ENCODE peak calls at places on chromosomes 11 and 22, in five cellular contexts. O, F, M, Q and K are unnamed samples.

GRCh38 chr11:468036-468435 is 18.0 kb downstream of the PTDSS2 start:
- DNase-seq in O (no peak), M (no peak), F (no peak), Q (no peak), K (no peak)

GRCh38 chr22:30749272-30749671 is 54.6 kb downstream of the OSBP2 start:
- DNase-seq in M (no peak), F (no peak), Q (no peak), O (no peak), K (no peak)

GRCh38 chr11:15806217-15806616 is 550.1 kb downstream of the SOX6 start:
- DNase-seq in Q (no peak), F (no peak), M (no peak), O (no peak), K (no peak)

GRCh38 chr22:21734540-21735197 is 925 bp downstream of the YPEL1 start:
- DNase-seq in M (no peak), O (peak), F (no peak), Q (no peak), K (no peak)

GRCh38 chr11:119806064-119806915 is 77.3 kb upstream of the NECTIN1 start:
- DNase-seq in Q (no peak), F (no peak), O (no peak), M (no peak), K (no peak)

GRCh38 chr11:40328890-40329617 is 1130.4 kb downstream of the LRRC4C start:
- DNase-seq in M (peak), F (no peak), O (no peak), Q (peak), K (peak)

GRCh38 chr11:65236194-65237059 is 25.3 kb upstream of the POLA2 start:
- DNase-seq in M (no peak), O (no peak), F (no peak), Q (no peak), K (no peak)

GRCh38 chr11:34904421-34904950 is 11.7 kb downstream of the APIP start:
- DNase-seq in O (no peak), F (no peak), M (no peak), Q (no peak), K (no peak)

GRCh38 chr11:123221074-123221473 is 26.0 kb upstream of the CLMP start:
- DNase-seq in M (no peak), F (no peak), O (no peak), Q (no peak), K (no peak)

GRCh38 chr11:3939211-3939610 is 83.7 kb downstream of the STIM1 start:
- DNase-seq in Q (no peak), F (no peak), O (no peak), M (no peak), K (no peak)

GRCh38 chr11:59532620-59533019 is 21.3 kb downstream of the OR4D9 start:
- DNase-seq in M (no peak), Q (no peak), F (no peak), O (no peak), K (no peak)

DNA sequence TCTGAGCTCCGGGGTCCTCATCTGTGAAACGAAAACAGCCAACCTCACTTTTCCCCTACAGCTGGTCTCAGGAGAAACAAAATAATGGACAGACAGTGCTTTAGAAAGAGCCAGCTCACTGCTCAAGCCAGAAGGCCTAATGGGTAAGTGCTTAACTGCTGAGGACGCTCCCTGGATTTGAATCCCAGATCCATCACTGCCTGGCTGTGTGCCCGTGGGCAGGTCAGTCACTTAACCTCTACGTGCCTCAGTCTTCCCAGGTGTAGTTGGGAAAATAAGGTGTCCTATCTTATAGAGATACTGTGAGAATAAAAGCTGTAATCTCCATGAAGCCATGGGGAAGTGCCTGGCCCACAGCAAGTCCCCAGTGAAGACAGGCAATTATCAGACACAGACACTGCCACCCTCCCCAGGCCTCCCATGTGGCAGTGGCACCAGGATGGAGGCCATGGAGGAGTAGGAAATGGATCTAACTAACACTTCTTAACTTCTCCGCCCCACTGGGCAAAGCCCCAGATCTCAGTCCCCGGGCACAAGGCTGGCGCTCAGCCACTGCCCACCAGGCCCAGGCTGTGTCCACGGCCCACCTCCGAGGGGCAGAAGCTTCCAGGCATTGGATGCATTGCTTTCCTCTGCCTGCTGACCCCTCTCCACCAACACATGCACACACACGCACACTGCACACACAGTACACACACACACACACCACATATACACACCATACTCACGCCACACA is 9.2 kb downstream of the TP53I11 start:
- DNase-seq in F (no peak), Q (no peak), M (no peak), O (no peak), K (no peak)
- TF ChIP-seq CTCF in F (no peak), Q (no peak), M (no peak), O (no peak), K (no peak)

DNA sequence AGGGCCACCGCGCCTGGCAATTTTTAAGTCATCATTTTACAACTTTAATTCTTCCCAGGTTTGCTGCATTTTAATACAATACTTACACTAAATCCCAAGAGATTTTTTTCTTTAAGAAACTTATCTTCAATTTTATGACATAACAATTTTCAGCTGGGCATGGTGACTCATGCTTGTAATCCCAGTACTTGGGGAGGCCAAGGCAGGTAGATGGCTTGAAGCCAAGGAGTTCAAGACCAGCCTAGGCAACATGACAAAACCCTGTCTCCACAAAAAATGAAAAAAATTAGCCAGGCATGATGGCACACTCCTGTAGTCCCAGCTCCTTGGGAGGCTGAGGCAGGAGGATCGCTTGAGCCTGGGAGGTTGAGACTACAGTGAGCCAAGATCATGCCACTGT is 38.8 kb downstream of the CLDN25 start:
- DNase-seq in M (no peak), F (no peak), Q (no peak), O (no peak), K (no peak)
- TF ChIP-seq CTCF in M (no peak), F (no peak), Q (no peak), O (no peak), K (no peak)

GRCh38 chr22:43922123-43922522 is 1.5 kb upstream of the PNPLA3 start:
- DNase-seq in Q (no peak), F (no peak), M (no peak), O (no peak), K (no peak)
- TF ChIP-seq CTCF in Q (no peak), F (no peak), M (no peak), O (no peak), K (no peak)

DNA sequence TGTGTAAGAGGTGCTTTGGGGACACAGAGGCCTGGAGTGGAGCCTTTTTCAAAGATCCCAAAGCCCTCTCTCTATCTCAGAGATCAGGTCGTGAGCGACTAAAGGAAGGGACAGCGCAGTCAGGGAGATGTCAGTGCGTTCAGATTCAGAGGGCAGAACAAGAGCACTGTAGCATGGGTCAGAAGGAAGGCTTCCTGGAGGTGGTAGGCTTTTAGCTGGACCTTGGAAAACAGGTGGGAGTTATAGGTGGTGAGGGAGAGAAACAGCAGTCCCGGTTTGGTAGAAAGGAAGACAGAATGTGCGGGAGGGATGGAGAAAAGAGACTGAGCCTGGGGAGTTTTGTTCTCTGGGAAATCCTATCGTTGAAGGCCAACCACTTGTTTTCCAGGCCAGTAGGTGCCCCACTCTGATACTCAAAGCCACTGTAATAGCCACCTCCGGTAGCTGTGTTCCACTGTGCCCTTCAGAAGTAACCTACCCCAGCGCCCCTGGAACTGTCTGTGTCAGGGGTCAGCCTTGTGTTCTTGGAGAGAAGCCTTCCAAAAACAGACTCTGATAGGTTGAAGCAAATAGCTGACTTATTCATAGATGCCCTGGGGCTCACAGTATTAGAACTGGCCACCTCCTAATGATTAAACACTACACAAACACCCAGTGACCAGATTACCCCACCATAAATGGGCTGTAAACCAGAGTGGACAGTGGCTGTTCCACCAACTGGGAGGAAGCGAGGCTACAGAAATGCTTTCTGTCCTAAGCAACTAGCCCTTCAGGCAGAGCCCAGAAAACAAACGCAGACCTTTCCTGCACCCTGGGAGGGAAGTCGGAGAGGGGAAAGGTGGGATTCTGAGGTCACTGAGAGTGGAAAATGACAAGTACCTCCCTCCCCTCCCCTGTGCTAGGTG is 157.7 kb downstream of the DBX1 start:
- DNase-seq in M (no peak), O (no peak), F (no peak), Q (no peak), K (no peak)
- TF ChIP-seq CTCF in M (no peak), O (no peak), F (no peak), Q (no peak), K (no peak)

GRCh38 chr11:122109932-122110331 is 6.1 kb downstream of the BLID start:
- DNase-seq in F (no peak), Q (no peak), M (no peak), O (no peak), K (no peak)

GRCh38 chr11:122115520-122116343 is at the start of gene BLID:
- DNase-seq in Q (no peak), F (peak), O (no peak), M (peak), K (no peak)

GRCh38 chr11:122114976-122115375 is 1.0 kb downstream of the BLID start:
- DNase-seq in F (no peak), Q (no peak), M (no peak), O (no peak), K (no peak)

GRCh38 chr11:122116591-122116990 is 576 bp upstream of the BLID start:
- DNase-seq in O (no peak), M (no peak), Q (no peak), F (no peak), K (no peak)

GRCh38 chr11:122113836-122114235 is 2.2 kb downstream of the BLID start:
- DNase-seq in M (no peak), O (no peak), F (no peak), Q (no peak), K (no peak)
- TF ChIP-seq CTCF in M (no peak), O (no peak), F (no peak), Q (no peak), K (no peak)

GRCh38 chr11:12761029-12761428 is 86.8 kb downstream of the TEAD1 start:
- DNase-seq in Q (no peak), O (no peak), F (no peak), M (no peak), K (no peak)
- TF ChIP-seq CTCF in Q (peak), O (peak), F (peak), M (no peak), K (no peak)

GRCh38 chr11:107741044-107741823 is 29.4 kb upstream of the SLN start:
- DNase-seq in F (no peak), O (no peak), M (no peak), Q (no peak), K (no peak)
- TF ChIP-seq CTCF in F (peak), O (peak), M (no peak), Q (peak), K (no peak)

GRCh38 chr11:87739766-87740165 is 435.5 kb downstream of the RAB38 start:
- DNase-seq in O (no peak), M (no peak), Q (no peak), F (no peak), K (no peak)

GRCh38 chr11:87740513-87740912 is 434.7 kb downstream of the RAB38 start:
- DNase-seq in M (no peak), O (no peak), Q (no peak), F (no peak), K (no peak)

GRCh38 chr11:87740968-87741367 is 434.3 kb downstream of the RAB38 start:
- DNase-seq in Q (no peak), O (no peak), M (no peak), F (no peak), K (no peak)

GRCh38 chr11:87743002-87743401 is 432.2 kb downstream of the RAB38 start:
- DNase-seq in Q (no peak), O (no peak), F (no peak), M (no peak), K (no peak)
- TF ChIP-seq CTCF in Q (no peak), O (peak), F (peak), M (no peak), K (no peak)